ENCODE peak calls at places on chromosomes 13 and 19, in four cellular contexts. Q is left ventricle myocardium inferior, Z is body of pancreas, P is heart left ventricle. M is an unnamed sample.
A peak's percentile ranks its signal among the peaks of the same experiment; 100 is the strongest.

GRCh38 chr19:3359850-3360493 is 6.4 kb upstream of the NFIC start:
- DNase-seq in Z (no peak), Q (no peak), P (no peak), M (no peak)

GRCh38 chr19:52237771-52238400 is 31.5 kb upstream of the ZNF766 start:
- DNase-seq in Q (peak; percentile 29), P (peak; percentile 37), Z (peak; percentile 62), M (peak; percentile 44)

GRCh38 chr19:5978606-5979552 is 939 bp upstream of the RANBP3 start:
- DNase-seq in Z (no peak), P (no peak), Q (no peak), M (no peak)

GRCh38 chr19:6220385-6221191 is 59.2 kb downstream of the MLLT1 start:
- DNase-seq in P (no peak), Q (peak; percentile 53), Z (peak; percentile 35), M (peak; percentile 87)

GRCh38 chr13:79281335-79281734 is 124.7 kb downstream of the RBM26 start:
- DNase-seq in Z (no peak), P (no peak), Q (no peak), M (no peak)

GRCh38 chr13:23583491-23583890 is 13.3 kb downstream of the TNFRSF19 start:
- DNase-seq in Q (no peak), P (no peak), Z (no peak), M (no peak)

GRCh38 chr19:30135797-30136196 is 193.8 kb downstream of the URI1 start:
- DNase-seq in Z (no peak), Q (no peak), P (no peak), M (no peak)

GRCh38 chr13:93066187-93066586 is 160.4 kb upstream of the GPC6 start:
- DNase-seq in Z (no peak), Q (no peak), P (no peak), M (peak; percentile 66)

GRCh38 chr19:2042485-2043268 is 8.4 kb downstream of the MKNK2 start:
- DNase-seq in Z (no peak), Q (no peak), P (no peak), M (peak; percentile 69)

DNA sequence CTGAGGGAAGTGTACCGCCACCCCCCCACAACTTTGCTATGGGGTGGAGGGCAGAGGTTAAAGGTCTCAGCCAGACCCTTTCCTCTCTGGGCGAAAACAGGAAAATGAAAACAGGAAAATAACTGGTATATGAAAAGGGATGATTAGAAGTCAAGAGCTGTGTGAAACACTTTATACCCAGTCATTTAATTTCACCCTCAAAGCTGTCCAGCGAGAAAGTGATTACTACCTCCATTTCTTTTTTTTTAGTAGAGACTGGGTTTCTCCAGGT is 575 bp upstream of the PHLDB3 start:
- DNase-seq in P (no peak), Q (no peak), Z (no peak), M (no peak)
- H3K4me3 ChIP-seq in P (peak overlapping the region; percentile 90), Q (peak overlapping the region; percentile 77), Z (no peak overlapping the region), M (no peak overlapping the region)

GRCh38 chr19:18718846-18719458 is 35.5 kb downstream of the CRTC1 start:
- DNase-seq in Q (no peak), Z (no peak), P (no peak), M (no peak)
- H3K27ac ChIP-seq in Q (no peak overlapping the region), Z (no peak overlapping the region), P (no peak overlapping the region), M (no peak overlapping the region)

DNA sequence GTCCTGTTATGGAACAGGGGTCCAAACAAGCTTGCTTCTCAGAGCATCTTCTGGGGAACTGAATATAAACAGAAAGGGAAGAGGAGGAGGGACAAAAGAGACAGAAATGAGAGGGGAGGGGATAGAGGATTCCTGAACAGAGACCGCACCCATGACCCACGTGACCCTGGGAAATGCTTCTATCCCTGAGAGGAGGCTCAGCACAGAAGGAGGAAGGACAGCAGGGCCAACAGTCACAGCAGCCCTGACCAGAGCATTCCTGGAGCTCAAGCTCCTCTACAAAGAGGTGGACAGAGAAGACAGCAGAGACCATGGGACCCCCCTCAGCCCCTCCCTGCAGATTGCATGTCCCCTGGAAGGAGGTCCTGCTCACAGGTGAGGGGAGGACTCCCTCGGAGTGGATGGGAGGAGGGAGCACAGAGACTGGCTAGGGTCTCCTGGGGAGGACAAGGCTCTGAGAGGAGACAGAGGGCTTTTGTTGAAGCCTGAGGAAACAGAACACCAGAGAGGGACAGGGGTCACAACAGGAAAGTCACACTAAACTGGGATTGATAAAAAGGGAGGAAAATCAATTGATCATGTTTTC is at the start of gene CEACAM6:
- DNase-seq in Z (no peak), Q (no peak), P (no peak), M (no peak)
- H3K4me3 ChIP-seq in Z (no peak within 1 kb of the TSS), Q (no peak within 1 kb of the TSS), P (no peak within 1 kb of the TSS), M (no peak within 1 kb of the TSS)

GRCh38 chr13:102667023-102667422 is 27.8 kb downstream of the METTL21C start:
- DNase-seq in P (no peak), Q (no peak), Z (no peak), M (no peak)
- H3K27ac ChIP-seq in P (no peak overlapping the region), Q (no peak overlapping the region), Z (no peak overlapping the region), M (no peak overlapping the region)

GRCh38 chr19:48041877-48042580 is 1.9 kb downstream of the CABP5 start:
- DNase-seq in Z (no peak), Q (no peak), P (no peak), M (no peak)

GRCh38 chr19:48043675-48044258 is at the start of gene CABP5:
- DNase-seq in Q (no peak), P (no peak), Z (no peak), M (no peak)

DNA sequence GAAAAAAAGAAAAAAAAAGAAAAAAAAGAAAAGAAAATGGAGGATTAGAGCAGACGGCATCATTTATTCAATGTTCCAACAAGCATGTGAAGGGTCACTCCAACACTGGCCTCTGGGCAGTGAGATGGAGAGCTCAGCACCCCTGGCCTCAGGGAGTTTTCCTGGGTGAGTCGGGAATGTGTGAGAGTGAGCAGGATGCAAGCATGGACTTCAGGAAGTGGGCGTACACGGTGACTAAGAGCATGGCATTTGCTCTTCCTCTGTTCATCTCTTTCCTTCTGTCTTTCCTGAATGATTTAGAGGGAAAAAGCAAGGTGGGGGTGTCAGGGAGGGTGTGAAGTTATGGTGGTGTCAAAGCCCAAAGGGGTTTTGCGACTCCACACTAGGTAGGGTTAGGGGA is 682 bp upstream of the CABP5 start:
- DNase-seq in Z (no peak), P (no peak), Q (no peak), M (no peak)
- H3K4me3 ChIP-seq in Z (no peak overlapping the region), P (no peak overlapping the region), Q (no peak overlapping the region), M (no peak overlapping the region)

DNA sequence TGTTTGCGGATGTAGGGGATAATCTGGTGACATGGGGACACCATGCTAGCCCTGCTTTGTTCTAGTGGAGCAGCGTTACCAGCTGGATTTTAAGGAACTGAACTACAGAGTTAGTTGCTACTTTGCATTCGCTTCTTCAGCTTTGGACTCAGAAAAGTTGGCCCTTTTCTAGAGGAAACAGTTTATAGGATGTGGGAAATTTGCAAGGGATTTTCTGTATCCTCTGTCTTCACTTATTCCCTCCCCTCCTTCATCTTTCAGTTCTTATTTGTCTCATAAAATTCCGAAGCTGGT is 2.1 kb downstream of the GATAD2A start:
- DNase-seq in Z (no peak), P (no peak), Q (no peak), M (no peak)
- H3K27ac ChIP-seq in Z (peak overlapping the region; percentile 74), P (no peak overlapping the region), Q (peak overlapping the region; percentile 92), M (peak overlapping the region; percentile 69)

M was measured in adrenal gland.